ENCODE peak calls at places on chromosome 10, in four cellular contexts. Y is frontal cortex, M is fibroblast of the conjunctiva, T is AG08395. D is an unnamed sample.

GRCh38 chr10:12596055-12596576 is 246.8 kb downstream of the CAMK1D start:
- DNase-seq in Y (no peak), M (no peak), T (no peak), D (no peak)

GRCh38 chr10:121088524-121088923 is 237.4 kb downstream of the WDR11 start:
- DNase-seq in Y (no peak), M (no peak), T (no peak), D (no peak)

GRCh38 chr10:77392851-77393250 is 244.8 kb downstream of the KCNMA1 start:
- DNase-seq in Y (no peak), M (peak), T (peak), D (no peak)

GRCh38 chr10:132247943-132248342 is 59.8 kb downstream of the STK32C start:
- DNase-seq in Y (no peak), M (no peak), T (peak), D (no peak)

GRCh38 chr10:92124524-92125168 is 166.2 kb downstream of the CPEB3 start:
- DNase-seq in Y (no peak), M (peak), T (no peak), D (no peak)

GRCh38 chr10:63084690-63085377 is 48.3 kb upstream of the NRBF2 start:
- DNase-seq in Y (no peak), M (no peak), T (peak), D (no peak)

GRCh38 chr10:118701529-118702323 is 53.0 kb downstream of the CACUL1 start:
- DNase-seq in Y (no peak), M (no peak), T (no peak), D (no peak)

GRCh38 chr10:88783734-88784133 is 18.8 kb upstream of the LIPM start:
- DNase-seq in Y (no peak), M (no peak), T (no peak), D (no peak)

GRCh38 chr10:124534231-124534798 is 72.7 kb downstream of the LHPP start:
- DNase-seq in Y (no peak), M (peak), T (no peak), D (no peak)

GRCh38 chr10:70661623-70662361 is 10.5 kb upstream of the ADAMTS14 start:
- DNase-seq in Y (no peak), M (no peak), T (no peak), D (no peak)

GRCh38 chr10:6035926-6036575 is 26.1 kb downstream of the IL2RA start:
- DNase-seq in Y (no peak), M (no peak), T (no peak), D (no peak)

GRCh38 chr10:7350541-7351195 is 60.2 kb downstream of the SFMBT2 start:
- DNase-seq in Y (no peak), M (no peak), T (no peak), D (no peak)

GRCh38 chr10:7193369-7193768 is 217.5 kb downstream of the SFMBT2 start:
- DNase-seq in Y (no peak), M (no peak), T (no peak), D (no peak)

GRCh38 chr10:127013696-127014095 is 108.5 kb downstream of the DOCK1 start:
- DNase-seq in Y (no peak), M (no peak), T (no peak), D (no peak)

GRCh38 chr10:117468665-117469064 is 73.9 kb upstream of the EMX2 start:
- DNase-seq in Y (no peak), M (no peak), T (no peak), D (no peak)

GRCh38 chr10:114869500-114869899 is 47.9 kb downstream of the FHIP2A start:
- DNase-seq in Y (no peak), M (peak), T (peak), D (no peak)

GRCh38 chr10:93652857-93653256 is 40.5 kb downstream of the PDE6C start:
- DNase-seq in Y (no peak), M (no peak), T (peak), D (no peak)

GRCh38 chr10:110859947-110860376 is 11.8 kb upstream of the PDCD4 start:
- DNase-seq in Y (no peak), M (peak), T (peak), D (no peak)

GRCh38 chr10:97708976-97709745 is 4.4 kb upstream of the MARVELD1 start:
- DNase-seq in Y (peak), M (no peak), T (peak), D (no peak)

GRCh38 chr10:21508987-21509334 is 16.5 kb downstream of the SKIDA1 start:
- DNase-seq in Y (no peak), M (no peak), T (no peak), D (no peak)

GRCh38 chr10:103960103-103960502 is 6.8 kb upstream of the SLK start:
- DNase-seq in Y (no peak), M (no peak), T (no peak), D (no peak)

GRCh38 chr10:50648935-50649227 is 25.1 kb upstream of the SGMS1 start:
- DNase-seq in Y (no peak), M (no peak), T (no peak), D (no peak)

GRCh38 chr10:103458720-103459119 is at the start of gene CALHM1:
- DNase-seq in Y (peak), M (no peak), T (no peak), D (no peak)

GRCh38 chr10:46551701-46552525 is 4.5 kb downstream of the GPRIN2 start:
- DNase-seq in Y (no peak), M (no peak), T (no peak), D (peak)

GRCh38 chr10:6823770-6824169 is 243.7 kb upstream of the PRKCQ start:
- DNase-seq in Y (no peak), M (no peak), T (no peak), D (no peak)

GRCh38 chr10:60424971-60425370 is 35.3 kb upstream of the ANK3 start:
- DNase-seq in Y (no peak), M (no peak), T (no peak), D (no peak)

GRCh38 chr10:28054211-28054888 is 55.5 kb upstream of the ODAD2 start:
- DNase-seq in Y (no peak), M (peak), T (peak), D (no peak)

GRCh38 chr10:97673736-97674525 is 13.1 kb downstream of the AVPI1 start:
- DNase-seq in Y (no peak), M (no peak), T (peak), D (no peak)

D was measured in progenitor cell of endocrine pancreas.